ENCODE peak calls at places on chromosomes 12 and 14, in six cellular contexts. E is C1 segment of cervical spinal cord; B is stimulated activated CD4-positive, alpha-beta T cell treated with anti-CD3 and anti-CD28 coated beads, Interleukin-1b, Interleukin-23, amount 100 ng/mL, for 4 hours; H is CD4-positive, CD25-positive, alpha-beta regulatory T cell; J is T follicular helper cell; Z is HS-5. O is an unnamed sample.

GRCh38 chr12:15163001-15163400 is 58.2 kb downstream of the RERG start:
- DNase-seq in Z (no peak), B (no peak), J (no peak), E (no peak), H (no peak), O (peak; percentile 47)

GRCh38 chr14:68145036-68145435 is 325.5 kb downstream of the RAD51B start:
- DNase-seq in Z (no peak), E (no peak), J (no peak), H (no peak), B (no peak), O (peak; percentile 9)

GRCh38 chr14:93115069-93115919 is 431 bp downstream of the ITPK1 start:
- DNase-seq in Z (no peak), J (peak; percentile 67), E (peak; percentile 92), B (peak; percentile 87), H (peak; percentile 86), O (peak; percentile 72)

GRCh38 chr14:51072976-51073375 is 21.9 kb downstream of the TRIM9 start:
- DNase-seq in H (no peak), J (no peak), B (no peak), E (no peak), Z (no peak), O (no peak)

GRCh38 chr12:67068204-67068731 is 200.9 kb upstream of the CAND1 start:
- DNase-seq in E (no peak), H (no peak), B (peak; percentile 12), J (no peak), Z (no peak), O (no peak)

GRCh38 chr12:117100251-117100650 is 1.0 kb upstream of the TESC start:
- DNase-seq in B (no peak), H (no peak), J (no peak), E (no peak), Z (no peak), O (peak; percentile 11)

GRCh38 chr12:45737638-45738037 is 8.1 kb downstream of the ARID2 start:
- DNase-seq in J (no peak), Z (no peak), B (no peak), E (no peak), H (no peak), O (no peak)

GRCh38 chr14:32366995-32367394 is 37.9 kb downstream of the AKAP6 start:
- DNase-seq in E (peak; percentile 42), Z (no peak), B (no peak), H (no peak), J (no peak), O (peak; percentile 91)

GRCh38 chr12:20040844-20041243 is 327.5 kb upstream of the PDE3A start:
- DNase-seq in B (no peak), J (no peak), E (peak; percentile 0), Z (no peak), H (no peak), O (no peak)

GRCh38 chr14:102201776-102202175 is 62.1 kb downstream of the WDR20 start:
- DNase-seq in H (no peak), E (no peak), J (no peak), Z (no peak), B (no peak), O (no peak)

GRCh38 chr12:12983420-12984035 is 16.5 kb downstream of the HEBP1 start:
- DNase-seq in J (no peak), B (no peak), H (peak; percentile 22), Z (peak; percentile 44), E (peak; percentile 16), O (peak; percentile 74)

GRCh38 chr14:89849931-89850330 is 104.6 kb downstream of the EFCAB11 start:
- DNase-seq in J (no peak), Z (no peak), H (no peak), B (no peak), E (no peak), O (peak; percentile 50)

GRCh38 chr14:72644758-72645489 is 249.0 kb downstream of the DPF3 start:
- DNase-seq in E (no peak), H (no peak), J (no peak), B (no peak), Z (no peak), O (peak; percentile 33)

GRCh38 chr14:99872786-99873440 is 79.7 kb downstream of the EML1 start:
- DNase-seq in B (no peak), J (no peak), Z (no peak), E (no peak), H (no peak), O (no peak)

GRCh38 chr12:2339022-2339431 is 286.2 kb downstream of the CACNA1C start:
- DNase-seq in J (no peak), B (no peak), E (no peak), Z (peak; percentile 79), H (no peak), O (peak; percentile 91)

GRCh38 chr12:38137716-38138115 is 178.9 kb upstream of the ALG10B start:
- DNase-seq in H (no peak), E (no peak), B (no peak), Z (no peak), J (no peak), O (no peak)

GRCh38 chr14:21093769-21094681 is 4.4 kb downstream of the ZNF219 start:
- DNase-seq in E (peak; percentile 35), Z (no peak), H (no peak), J (no peak), B (no peak), O (no peak)

GRCh38 chr14:69154779-69155178 is 1.9 kb upstream of the DCAF5 start:
- DNase-seq in H (no peak), Z (no peak), B (no peak), E (no peak), J (no peak), O (no peak)

GRCh38 chr14:73472182-73473114 is 14.1 kb upstream of the NUMB start:
- DNase-seq in J (no peak), B (no peak), E (no peak), H (peak; percentile 66), Z (no peak), O (peak; percentile 86)

GRCh38 chr14:46136456-46136855 is 515.1 kb downstream of the RPL10L start:
- DNase-seq in Z (no peak), E (no peak), J (no peak), B (no peak), H (no peak), O (no peak)

GRCh38 chr14:24688030-24688658 is 54.2 kb upstream of the GZMB start:
- DNase-seq in J (no peak), Z (no peak), E (no peak), B (no peak), H (no peak), O (no peak)

GRCh38 chr12:100554608-100555077 is 18.8 kb upstream of the GAS2L3 start:
- DNase-seq in H (peak; percentile 4), B (no peak), Z (peak; percentile 81), E (no peak), J (no peak), O (peak; percentile 93)